ENCODE peak calls at places on chromosomes 3 and 15, in six cellular contexts. V, A, W, X, S and Q are unnamed samples.

GRCh38 chr3:39378092-39378491 is 5.1 kb upstream of the SLC25A38 start:
- DNase-seq in V (peak), A (peak), W (peak), X (no peak), S (no peak), Q (peak)

GRCh38 chr15:75366163-75366562 is 2.2 kb downstream of the MAN2C1 start:
- DNase-seq in V (no peak), A (no peak), W (no peak), X (no peak), S (no peak), Q (no peak)

GRCh38 chr3:50195501-50196252 is 4.3 kb downstream of the GNAT1 start:
- DNase-seq in V (no peak), A (no peak), W (no peak), X (no peak), S (no peak), Q (no peak)

GRCh38 chr15:35580606-35581005 is 34.6 kb upstream of the DPH6 start:
- DNase-seq in V (no peak), A (no peak), W (no peak), X (no peak), S (no peak), Q (no peak)

GRCh38 chr15:79985571-79985970 is 14.6 kb upstream of the BCL2A1 start:
- DNase-seq in V (no peak), A (no peak), W (no peak), X (no peak), S (no peak), Q (no peak)

GRCh38 chr3:14989943-14990753 is 42.8 kb downstream of the NR2C2 start:
- DNase-seq in V (no peak), A (no peak), W (no peak), X (no peak), S (no peak), Q (no peak)

GRCh38 chr15:63900306-63900705 is 66.6 kb upstream of the HERC1 start:
- DNase-seq in V (no peak), A (no peak), W (no peak), X (no peak), S (no peak), Q (no peak)

GRCh38 chr3:189365609-189366564 is 194.1 kb downstream of the TPRG1 start:
- DNase-seq in V (no peak), A (no peak), W (no peak), X (no peak), S (no peak), Q (no peak)

GRCh38 chr3:29955413-29955812 is 651.0 kb upstream of the TGFBR2 start:
- DNase-seq in V (no peak), A (no peak), W (no peak), X (no peak), S (no peak), Q (no peak)

GRCh38 chr3:133994166-133994910 is 35.4 kb downstream of the SLCO2A1 start:
- DNase-seq in V (no peak), A (no peak), W (no peak), X (no peak), S (no peak), Q (no peak)

GRCh38 chr15:69652906-69653305 is 200.3 kb downstream of the RPLP1 start:
- DNase-seq in V (no peak), A (no peak), W (no peak), X (no peak), S (no peak), Q (no peak)

GRCh38 chr3:69866988-69867720 is 127.9 kb downstream of the MITF start:
- DNase-seq in V (no peak), A (no peak), W (no peak), X (no peak), S (no peak), Q (no peak)